ENCODE peak calls at places on chromosomes 3 and 15, in seven cellular contexts. U, D, T, Y, G, O and E are unnamed samples.
A peak's percentile ranks its signal among the peaks of the same experiment; 100 is the strongest.

GRCh38 chr15:95990833-95991232 is 339.7 kb upstream of the NR2F2 start:
- DNase-seq in Y (no peak), G (no peak), O (no peak), D (no peak), U (no peak), T (no peak), E (no peak)

GRCh38 chr3:56702487-56703315 is 19.6 kb upstream of the TASOR start:
- DNase-seq in T (peak; percentile 52), O (peak; percentile 46), Y (peak; percentile 61), G (no peak), U (peak; percentile 78), D (peak; percentile 6), E (no peak)

GRCh38 chr3:60764870-60765269 is 486.4 kb downstream of the FHIT start:
- DNase-seq in D (no peak), Y (no peak), U (no peak), O (no peak), G (no peak), T (no peak), E (no peak)

GRCh38 chr3:32278714-32279113 is 40.2 kb downstream of the CMTM8 start:
- DNase-seq in Y (no peak), U (no peak), T (no peak), D (no peak), O (no peak), G (no peak), E (no peak)

GRCh38 chr3:97662808-97663207 is 101.8 kb upstream of the ARL6 start:
- DNase-seq in Y (no peak), O (no peak), D (no peak), U (no peak), T (no peak), G (no peak), E (no peak)

GRCh38 chr3:128588147-128588546 is 62.5 kb downstream of the RPN1 start:
- DNase-seq in G (no peak), T (no peak), O (no peak), U (no peak), D (no peak), Y (no peak), E (no peak)

GRCh38 chr3:161913786-161914389 is 417.3 kb downstream of the OTOL1 start:
- DNase-seq in U (no peak), Y (no peak), G (no peak), T (no peak), D (no peak), O (no peak), E (no peak)

GRCh38 chr15:72179950-72180581 is 17.5 kb downstream of the GRAMD2A start:
- DNase-seq in G (no peak), T (no peak), U (peak; percentile 85), O (no peak), D (peak; percentile 62), Y (no peak), E (no peak)

GRCh38 chr3:137121704-137122314 is 164.0 kb downstream of the IL20RB start:
- DNase-seq in G (no peak), D (no peak), T (no peak), O (peak; percentile 65), U (no peak), Y (peak; percentile 23), E (no peak)

GRCh38 chr15:29133321-29133720 is 136.3 kb downstream of the NSMCE3 start:
- DNase-seq in D (no peak), T (no peak), G (no peak), U (no peak), O (no peak), Y (no peak), E (no peak)

GRCh38 chr3:197430961-197431910 is 124.5 kb downstream of the BDH1 start:
- DNase-seq in G (no peak), T (no peak), O (no peak), U (no peak), Y (no peak), D (no peak), E (no peak)

GRCh38 chr3:21506061-21506460 is 244.9 kb downstream of the ZNF385D start:
- DNase-seq in U (no peak), Y (no peak), T (no peak), G (no peak), O (no peak), D (no peak), E (no peak)

GRCh38 chr15:69756440-69756839 is 303.8 kb downstream of the RPLP1 start:
- DNase-seq in G (no peak), Y (no peak), T (no peak), D (no peak), O (no peak), U (no peak), E (no peak)

GRCh38 chr3:183515968-183516851 is 39.3 kb downstream of the KLHL6 start:
- DNase-seq in G (peak; percentile 57), O (no peak), U (no peak), Y (no peak), D (no peak), T (peak; percentile 33), E (no peak)

GRCh38 chr3:162292409-162292808 is 795.8 kb downstream of the OTOL1 start:
- DNase-seq in Y (no peak), O (no peak), G (no peak), U (no peak), D (no peak), T (no peak), E (no peak)

GRCh38 chr3:108024146-108024836 is 66.5 kb downstream of the CD47 start:
- DNase-seq in O (no peak), Y (no peak), G (no peak), D (no peak), U (no peak), T (no peak), E (no peak)

GRCh38 chr3:183825380-183826161 is at the start of gene MAP6D1:
- DNase-seq in T (peak; percentile 28), Y (peak; percentile 43), U (peak; percentile 87), O (peak; percentile 86), D (peak; percentile 77), G (peak; percentile 67), E (peak; percentile 58)

GRCh38 chr3:52831500-52832301 is 1.2 kb upstream of the ITIH4 start:
- DNase-seq in D (peak; percentile 48), O (peak; percentile 70), T (no peak), U (no peak), Y (peak; percentile 61), G (no peak), E (peak; percentile 60)

GRCh38 chr15:44971036-44971435 is 14.5 kb downstream of the TERB2 start:
- DNase-seq in G (no peak), O (no peak), Y (no peak), T (no peak), U (no peak), D (no peak), E (no peak)

GRCh38 chr15:85623648-85624047 is 171.1 kb downstream of the KLHL25 start:
- DNase-seq in T (no peak), D (no peak), U (no peak), G (no peak), O (no peak), Y (no peak), E (no peak)

GRCh38 chr3:97795951-97796350 is 25.9 kb upstream of the CRYBG3 start:
- DNase-seq in D (no peak), O (no peak), U (no peak), T (no peak), G (no peak), Y (no peak), E (no peak)

GRCh38 chr3:195102609-195103467 is 168.1 kb downstream of the XXYLT1 start:
- DNase-seq in Y (peak; percentile 71), D (no peak), U (no peak), G (no peak), O (peak; percentile 48), T (no peak), E (no peak)

GRCh38 chr15:42118650-42119531 is 24.5 kb upstream of the PLA2G4D start:
- DNase-seq in Y (peak; percentile 71), T (no peak), U (no peak), G (no peak), O (no peak), D (no peak), E (peak; percentile 10)

GRCh38 chr3:196406806-196407470 is 25.3 kb downstream of the UBXN7 start:
- DNase-seq in G (no peak), O (no peak), D (no peak), U (no peak), Y (no peak), T (no peak), E (no peak)

GRCh38 chr3:184262166-184262926 is 993 bp upstream of the CAMK2N2 start:
- DNase-seq in O (peak; percentile 47), T (peak; percentile 20), D (no peak), U (no peak), Y (no peak), G (peak; percentile 37), E (no peak)

GRCh38 chr3:72888546-72889309 is 882 bp downstream of the GXYLT2 start:
- DNase-seq in D (no peak), Y (peak; percentile 38), T (no peak), O (no peak), U (peak; percentile 67), G (no peak), E (no peak)

GRCh38 chr3:107956991-107957467 is 133.8 kb downstream of the CD47 start:
- DNase-seq in O (no peak), Y (peak; percentile 51), T (no peak), U (peak; percentile 63), G (no peak), D (peak; percentile 60), E (no peak)

GRCh38 chr15:40340740-40341400 is at the start of gene CCDC9B:
- DNase-seq in U (peak; percentile 91), G (no peak), T (no peak), O (peak; percentile 89), Y (peak; percentile 99), D (peak; percentile 89), E (peak; percentile 93)

GRCh38 chr15:83193721-83194120 is 13.9 kb downstream of the HDGFL3 start:
- DNase-seq in O (no peak), G (no peak), Y (no peak), U (no peak), D (no peak), T (no peak), E (no peak)

GRCh38 chr3:13210221-13210975 is 137.2 kb upstream of the IQSEC1 start:
- DNase-seq in U (no peak), G (no peak), O (no peak), D (no peak), Y (no peak), T (no peak), E (no peak)

GRCh38 chr3:76400141-76400540 is 614.8 kb upstream of the ZNF717 start:
- DNase-seq in O (no peak), G (no peak), D (no peak), T (no peak), Y (no peak), U (no peak), E (no peak)

GRCh38 chr3:126858887-126859286 is 124.0 kb upstream of the PLXNA1 start:
- DNase-seq in O (no peak), Y (no peak), T (no peak), U (no peak), D (no peak), G (no peak), E (no peak)